ENCODE peak calls at places on chromosomes 4 and X, in four cellular contexts. K, A, Q and N are unnamed samples.

GRCh38 chr4:67727124-67727850 is 26.3 kb upstream of the UBA6 start:
- DNase-seq in K (no peak), A (no peak), Q (no peak), N (no peak)

GRCh38 chrX:85922821-85923220 is 124.5 kb downstream of the CHM start:
- DNase-seq in K (no peak), A (no peak), Q (no peak), N (no peak)

GRCh38 chr4:119103263-119103662 is 32.4 kb upstream of the MYOZ2 start:
- DNase-seq in K (no peak), A (peak; percentile 31), Q (no peak), N (no peak)

GRCh38 chr4:1410491-1411325 is 4.5 kb upstream of the NKX1-1 start:
- DNase-seq in K (no peak), A (peak; percentile 15), Q (peak; percentile 91), N (peak; percentile 94)

GRCh38 chr4:94483895-94484294 is 32.2 kb downstream of the PDLIM5 start:
- DNase-seq in K (no peak), A (no peak), Q (no peak), N (no peak)

GRCh38 chrX:21926527-21927278 is 13.8 kb upstream of the SMS start:
- DNase-seq in K (no peak), A (peak; percentile 82), Q (no peak), N (no peak)

GRCh38 chr4:84966382-84967291 is at the start of gene WDFY3:
- DNase-seq in K (no peak), A (peak; percentile 58), Q (peak; percentile 58), N (peak; percentile 84)

GRCh38 chr4:141016117-141016798 is 117.0 kb downstream of the RNF150 start:
- DNase-seq in K (no peak), A (no peak), Q (no peak), N (no peak)

GRCh38 chr4:54658321-54659093 is 750 bp downstream of the KIT start:
- DNase-seq in K (no peak), A (peak; percentile 14), Q (peak; percentile 55), N (peak; percentile 60)

GRCh38 chrX:66717926-66718325 is 79.0 kb upstream of the EDA2R start:
- DNase-seq in K (no peak), A (no peak), Q (no peak), N (no peak)

GRCh38 chrX:68570598-68570997 is 71.7 kb downstream of the YIPF6 start:
- DNase-seq in K (no peak), A (no peak), Q (no peak), N (no peak)

DNA sequence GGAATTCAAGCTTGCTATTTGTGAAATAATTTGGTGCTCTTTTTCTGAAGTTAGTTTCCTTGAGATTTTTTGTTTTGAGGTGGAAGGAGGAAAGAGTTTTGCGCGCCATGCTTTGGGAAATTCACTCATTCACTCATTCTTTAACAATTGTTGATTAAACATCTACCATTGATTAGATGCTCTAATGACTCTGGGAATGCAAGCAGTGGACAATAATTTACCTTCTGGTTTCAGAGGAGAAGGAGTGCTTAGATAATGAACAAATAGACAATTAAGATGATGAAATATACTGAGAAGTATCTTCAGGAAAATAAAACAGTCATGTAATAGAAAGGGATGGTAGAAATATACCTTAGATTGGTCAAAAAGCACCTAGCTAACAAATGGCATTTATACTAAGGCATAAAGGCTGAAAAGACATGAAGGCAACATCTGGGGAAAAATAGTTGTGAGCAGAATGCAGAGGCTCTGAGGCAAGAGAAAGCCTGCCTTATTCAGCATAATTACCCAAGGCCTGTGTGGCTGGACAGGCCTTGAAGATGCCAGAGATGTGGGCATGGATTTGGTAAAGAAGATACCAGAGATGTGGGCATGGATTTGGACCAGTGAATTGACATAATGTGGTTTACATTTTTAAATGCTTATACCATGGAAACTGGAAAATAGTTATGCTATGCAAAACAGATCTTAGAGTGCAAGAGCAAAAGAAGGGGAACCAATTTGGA is 2.7 kb upstream of the COMMD8 start:
- DNase-seq in K (no peak), A (no peak), Q (no peak), N (no peak)
- TF ChIP-seq ATF3 in K (no peak), A (no peak), Q (no peak), N (no peak)

DNA sequence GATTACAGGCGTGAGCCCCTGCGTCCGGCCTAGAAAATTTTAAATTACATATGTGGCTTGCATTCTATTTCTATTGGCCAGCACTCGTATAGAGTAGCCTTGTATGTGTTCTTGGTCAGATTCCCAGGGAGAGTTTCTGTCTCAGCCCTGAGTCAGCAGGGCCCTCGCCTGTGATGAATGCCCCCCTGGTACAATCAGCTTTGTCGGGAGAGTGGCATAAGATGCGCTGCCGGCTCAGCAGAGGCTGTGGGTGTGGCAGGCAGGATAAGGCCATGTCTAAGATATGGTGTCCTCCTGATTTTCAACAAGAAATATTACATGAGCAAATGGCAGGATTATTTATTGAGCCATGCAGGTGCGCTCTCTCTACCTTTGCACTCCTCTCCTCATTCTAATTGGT is 1.6 kb upstream of the REELD1 start:
- DNase-seq in K (no peak), A (no peak), Q (no peak), N (no peak)
- TF ChIP-seq NR2C2 in K (no peak), A (no peak), Q (no peak), N (no peak)

DNA sequence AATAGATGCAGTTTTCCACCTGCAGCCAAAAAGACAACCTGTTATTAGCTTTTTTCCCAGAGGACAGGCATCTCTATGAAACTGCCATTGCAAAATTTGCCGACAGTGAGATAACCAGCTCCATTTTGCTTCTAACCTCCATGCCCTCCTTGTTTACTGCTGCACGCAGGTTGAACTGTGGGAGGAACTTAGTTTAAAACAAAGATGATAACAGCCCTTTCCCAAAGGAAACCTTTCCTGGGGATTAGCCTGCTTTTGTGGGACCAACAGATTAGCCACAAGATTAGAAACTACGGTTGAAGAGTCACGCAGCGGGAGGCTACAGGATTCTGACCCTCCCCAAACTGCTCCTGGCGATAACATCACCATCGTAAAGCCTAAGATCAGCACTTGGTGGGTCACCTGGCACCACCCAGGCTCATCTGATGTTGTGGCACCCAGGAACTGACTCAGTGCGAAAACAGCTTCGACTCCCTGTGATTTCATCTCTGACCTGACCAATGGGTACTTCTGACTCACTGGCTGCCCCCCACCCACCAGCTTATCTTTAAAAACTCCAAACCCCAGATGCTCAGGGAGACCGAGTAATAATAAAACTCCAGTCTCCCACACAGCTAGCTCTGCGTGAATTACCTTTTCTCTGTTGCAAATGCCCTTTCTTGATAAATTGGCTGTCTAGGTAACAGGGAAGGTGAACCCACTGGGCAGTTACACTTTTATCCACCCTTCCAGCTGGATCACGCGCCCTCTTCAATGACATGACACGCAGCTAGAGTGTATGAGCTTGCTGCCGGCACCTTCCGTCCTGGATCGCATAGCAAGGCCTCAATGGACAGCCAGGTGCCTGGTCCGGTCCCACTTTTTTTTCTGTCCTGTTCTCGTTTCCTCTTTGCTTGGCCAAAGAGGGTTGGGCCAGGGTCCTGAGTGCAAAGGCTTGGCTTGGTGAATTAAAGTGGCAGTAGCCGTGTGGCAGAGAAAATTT is 27.2 kb downstream of the NOP14 start:
- DNase-seq in K (peak; percentile 57), A (no peak), Q (no peak), N (no peak)
- TF ChIP-seq ATF3 in K (no peak), A (no peak), Q (peak; percentile 50), N (no peak)

GRCh38 chr4:122764808-122765189 is 32.3 kb downstream of the BBS12 start:
- DNase-seq in K (no peak), A (no peak), Q (no peak), N (no peak)
- TF ChIP-seq NR2C2 in K (no peak), A (no peak), Q (no peak), N (no peak)

GRCh38 chrX:132404266-132404665 is 84.6 kb downstream of the MBNL3 start:
- DNase-seq in K (no peak), A (no peak), Q (no peak), N (no peak)
- TF ChIP-seq ATF3 in K (no peak), A (no peak), Q (no peak), N (no peak)

GRCh38 chr4:3530663-3531254 is 1.5 kb downstream of the LRPAP1 start:
- DNase-seq in K (no peak), A (no peak), Q (no peak), N (no peak)
- TF ChIP-seq NR2C2 in K (no peak), A (no peak), Q (no peak), N (no peak)

GRCh38 chrX:133415276-133416105 is at the start of gene GPC4:
- DNase-seq in K (no peak), A (no peak), Q (no peak), N (peak; percentile 73)
- TF ChIP-seq ATF3 in K (no peak), A (no peak), Q (no peak), N (no peak)

DNA sequence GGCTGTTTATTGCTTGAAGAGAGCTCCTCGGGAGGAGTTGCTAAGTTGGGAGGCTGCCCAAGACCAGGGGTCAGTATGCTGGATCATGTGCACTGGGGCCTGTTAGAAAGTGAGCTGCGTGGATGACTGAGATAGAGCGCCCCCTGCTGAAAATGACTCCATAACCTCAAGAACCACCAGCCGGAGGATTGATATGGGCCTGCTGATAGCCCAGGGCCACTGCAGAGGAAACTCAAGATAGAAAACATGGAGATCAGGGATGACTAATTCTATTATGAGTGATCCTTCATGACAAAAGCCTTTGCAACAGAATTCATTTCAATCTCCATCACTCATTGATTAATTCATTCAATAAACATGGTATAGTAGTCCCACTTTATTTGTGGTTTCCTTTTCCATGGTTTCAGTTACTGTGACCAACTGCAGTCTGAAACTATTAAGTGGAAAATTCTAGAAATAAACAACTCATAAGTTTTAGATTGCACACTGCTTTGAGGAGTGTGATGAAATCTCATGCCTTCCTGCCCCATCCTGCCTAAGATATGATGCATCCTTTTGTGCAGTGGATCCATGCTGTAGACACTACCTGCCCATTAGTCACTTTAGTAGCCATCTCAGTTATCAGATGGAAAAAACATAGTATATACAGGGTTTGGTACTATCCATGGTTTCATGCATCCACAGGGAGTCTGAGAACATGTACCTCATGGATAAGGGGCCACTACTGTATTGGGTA is 126.7 kb upstream of the MBNL3 start:
- DNase-seq in K (no peak), A (peak; percentile 44), Q (peak; percentile 23), N (peak; percentile 43)
- TF ChIP-seq NR2C2 in K (no peak), A (no peak), Q (no peak), N (no peak)

DNA sequence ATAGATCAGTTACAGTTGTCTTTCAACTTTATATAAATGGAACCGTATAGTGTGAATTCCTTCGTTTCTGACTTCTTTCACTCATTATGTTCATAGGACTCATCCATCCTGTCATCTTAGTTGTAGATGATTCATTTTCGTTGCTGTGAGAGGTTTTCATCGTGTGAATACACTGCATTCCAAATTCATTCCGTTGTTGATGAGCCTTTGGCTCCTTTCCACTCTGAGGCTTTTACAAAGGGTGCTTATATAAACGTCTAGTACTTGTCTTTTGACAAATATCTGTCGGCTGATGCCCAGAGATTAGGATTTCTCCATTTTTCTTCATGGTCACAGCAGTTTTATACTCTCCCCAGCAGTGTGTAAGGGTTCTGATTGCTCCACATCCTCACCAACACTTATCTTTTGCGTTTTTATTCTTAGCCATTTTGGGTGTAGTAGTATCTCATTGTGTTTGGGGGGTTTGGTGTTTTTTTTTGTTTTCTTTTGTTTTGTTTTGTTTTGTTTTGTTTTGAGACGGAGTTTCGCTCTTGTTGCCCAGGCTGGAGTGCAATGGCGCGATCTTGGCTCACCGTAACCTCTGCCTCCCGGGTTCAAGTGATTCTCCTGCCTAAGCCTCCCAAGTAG is 48.6 kb downstream of the LRP2BP start:
- DNase-seq in K (no peak), A (no peak), Q (no peak), N (no peak)
- TF ChIP-seq ATF3 in K (no peak), A (no peak), Q (no peak), N (no peak)